ENCODE peak calls at places on chromosomes 7 and 10, in five cellular contexts. One of them, this sample, is unnamed.

GRCh38 chr7:21996641-21997040 is 50.9 kb upstream of the CDCA7L start:
- DNase-seq in T-helper 17 cell: no peak
- DNase-seq in tibial nerve: no peak
- DNase-seq in CD8-positive, alpha-beta memory T cell: no peak
- DNase-seq in neural progenitor cell: no peak
- DNase-seq in this sample: no peak

GRCh38 chr7:55532150-55532917 is 40.0 kb downstream of the VOPP1 start:
- DNase-seq in T-helper 17 cell: no peak
- DNase-seq in tibial nerve: no peak
- DNase-seq in CD8-positive, alpha-beta memory T cell: no peak
- DNase-seq in neural progenitor cell: no peak
- DNase-seq in this sample: no peak

GRCh38 chr10:46291817-46292572 is 5.2 kb downstream of the ANTXRL start:
- DNase-seq in T-helper 17 cell: no peak
- DNase-seq in tibial nerve: no peak
- DNase-seq in CD8-positive, alpha-beta memory T cell: no peak
- DNase-seq in neural progenitor cell: peak; percentile 24
- DNase-seq in this sample: peak; percentile 31

GRCh38 chr7:40608321-40609075 is 473.7 kb downstream of the SUGCT start:
- DNase-seq in T-helper 17 cell: no peak
- DNase-seq in tibial nerve: no peak
- DNase-seq in CD8-positive, alpha-beta memory T cell: no peak
- DNase-seq in neural progenitor cell: no peak
- DNase-seq in this sample: no peak

GRCh38 chr7:150900675-150901074 is 48.4 kb downstream of the AOC1 start:
- DNase-seq in T-helper 17 cell: no peak
- DNase-seq in tibial nerve: no peak
- DNase-seq in CD8-positive, alpha-beta memory T cell: no peak
- DNase-seq in neural progenitor cell: no peak
- DNase-seq in this sample: peak; percentile 33

GRCh38 chr7:133436014-133436428 is 183.1 kb downstream of the EXOC4 start:
- DNase-seq in T-helper 17 cell: no peak
- DNase-seq in tibial nerve: no peak
- DNase-seq in CD8-positive, alpha-beta memory T cell: no peak
- DNase-seq in neural progenitor cell: no peak
- DNase-seq in this sample: no peak

GRCh38 chr7:18495412-18496335 is at the start of gene HDAC9:
- DNase-seq in T-helper 17 cell: no peak
- DNase-seq in tibial nerve: no peak
- DNase-seq in CD8-positive, alpha-beta memory T cell: no peak
- DNase-seq in neural progenitor cell: peak; percentile 83
- DNase-seq in this sample: no peak

GRCh38 chr7:25062380-25062779 is 62.7 kb downstream of the CYCS start:
- DNase-seq in T-helper 17 cell: no peak
- DNase-seq in tibial nerve: no peak
- DNase-seq in CD8-positive, alpha-beta memory T cell: no peak
- DNase-seq in neural progenitor cell: no peak
- DNase-seq in this sample: no peak

GRCh38 chr10:72730462-72730861 is 38.5 kb downstream of the MCU start:
- DNase-seq in T-helper 17 cell: no peak
- DNase-seq in tibial nerve: no peak
- DNase-seq in CD8-positive, alpha-beta memory T cell: no peak
- DNase-seq in neural progenitor cell: no peak
- DNase-seq in this sample: no peak

GRCh38 chr10:60654813-60655464 is 123.3 kb upstream of the CDK1 start:
- DNase-seq in T-helper 17 cell: no peak
- DNase-seq in tibial nerve: no peak
- DNase-seq in CD8-positive, alpha-beta memory T cell: no peak
- DNase-seq in neural progenitor cell: no peak
- DNase-seq in this sample: no peak

GRCh38 chr10:79165068-79165467 is 96.3 kb downstream of the ZMIZ1 start:
- DNase-seq in T-helper 17 cell: no peak
- DNase-seq in tibial nerve: no peak
- DNase-seq in CD8-positive, alpha-beta memory T cell: no peak
- DNase-seq in neural progenitor cell: no peak
- DNase-seq in this sample: no peak

GRCh38 chr10:8794860-8795259 is 740.4 kb downstream of the GATA3 start:
- DNase-seq in T-helper 17 cell: no peak
- DNase-seq in tibial nerve: no peak
- DNase-seq in CD8-positive, alpha-beta memory T cell: no peak
- DNase-seq in neural progenitor cell: no peak
- DNase-seq in this sample: no peak
- H3K9me3 ChIP-seq in T-helper 17 cell: no peaks in the 10 kb centered on the region
- H3K9me3 ChIP-seq in tibial nerve: no peaks in the 10 kb centered on the region
- H3K9me3 ChIP-seq in CD8-positive, alpha-beta memory T cell: no peaks in the 10 kb centered on the region
- H3K9me3 ChIP-seq in neural progenitor cell: no peaks in the 10 kb centered on the region
- H3K9me3 ChIP-seq in this sample: no peaks in the 10 kb centered on the region

DNA sequence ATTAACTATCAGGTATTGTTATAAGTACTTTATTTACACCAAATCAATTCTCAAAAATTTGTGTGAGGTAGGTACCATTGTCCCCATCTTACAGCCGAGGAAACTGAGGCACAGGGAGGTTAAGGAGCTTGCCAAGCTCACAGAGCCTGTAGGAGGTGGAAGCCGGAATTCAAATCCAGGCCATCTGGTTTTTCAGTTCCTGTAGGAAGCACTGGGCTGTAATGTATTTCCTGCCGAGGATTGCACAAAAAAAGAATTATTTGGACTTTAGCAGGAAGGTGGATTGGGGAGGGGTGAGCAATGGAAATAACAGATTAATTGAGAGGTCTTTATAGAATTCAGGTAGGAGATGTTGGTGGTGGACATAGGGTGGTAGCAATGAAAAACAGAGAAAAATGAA is 315.3 kb upstream of the AUTS2 start:
- DNase-seq in T-helper 17 cell: no peak
- DNase-seq in tibial nerve: no peak
- DNase-seq in CD8-positive, alpha-beta memory T cell: no peak
- DNase-seq in neural progenitor cell: no peak
- DNase-seq in this sample: no peak
- H3K9me3 ChIP-seq in T-helper 17 cell: no peaks in the 10 kb centered on the region
- H3K9me3 ChIP-seq in tibial nerve: no peaks in the 10 kb centered on the region
- H3K9me3 ChIP-seq in CD8-positive, alpha-beta memory T cell: no peaks in the 10 kb centered on the region
- H3K9me3 ChIP-seq in neural progenitor cell: no peaks in the 10 kb centered on the region
- H3K9me3 ChIP-seq in this sample: no peaks in the 10 kb centered on the region

GRCh38 chr10:129048513-129048912 is 418.5 kb upstream of the MGMT start:
- DNase-seq in T-helper 17 cell: no peak
- DNase-seq in tibial nerve: no peak
- DNase-seq in CD8-positive, alpha-beta memory T cell: no peak
- DNase-seq in neural progenitor cell: no peak
- DNase-seq in this sample: no peak
- H3K9me3 ChIP-seq in T-helper 17 cell: no peaks in the 10 kb centered on the region
- H3K9me3 ChIP-seq in tibial nerve: no peaks in the 10 kb centered on the region
- H3K9me3 ChIP-seq in CD8-positive, alpha-beta memory T cell: no peaks in the 10 kb centered on the region
- H3K9me3 ChIP-seq in neural progenitor cell: no peaks in the 10 kb centered on the region
- H3K9me3 ChIP-seq in this sample: no peaks in the 10 kb centered on the region

GRCh38 chr7:5467645-5468044 is 44.0 kb upstream of the TNRC18 start:
- DNase-seq in T-helper 17 cell: no peak
- DNase-seq in tibial nerve: no peak
- DNase-seq in CD8-positive, alpha-beta memory T cell: no peak
- DNase-seq in neural progenitor cell: no peak
- DNase-seq in this sample: no peak
- H3K9me3 ChIP-seq in T-helper 17 cell: no peaks in the 10 kb centered on the region
- H3K9me3 ChIP-seq in tibial nerve: no peaks in the 10 kb centered on the region
- H3K9me3 ChIP-seq in CD8-positive, alpha-beta memory T cell: no peaks in the 10 kb centered on the region
- H3K9me3 ChIP-seq in neural progenitor cell: no peaks in the 10 kb centered on the region
- H3K9me3 ChIP-seq in this sample: no peaks in the 10 kb centered on the region

GRCh38 chr7:157944051-157944450 is 607.2 kb downstream of the DNAJB6 start:
- DNase-seq in T-helper 17 cell: no peak
- DNase-seq in tibial nerve: no peak
- DNase-seq in CD8-positive, alpha-beta memory T cell: no peak
- DNase-seq in neural progenitor cell: no peak
- DNase-seq in this sample: no peak

GRCh38 chr7:157947504-157947903 is 610.7 kb downstream of the DNAJB6 start:
- DNase-seq in T-helper 17 cell: no peak
- DNase-seq in tibial nerve: no peak
- DNase-seq in CD8-positive, alpha-beta memory T cell: no peak
- DNase-seq in neural progenitor cell: no peak
- DNase-seq in this sample: no peak

GRCh38 chr7:157944734-157945291 is 608.0 kb downstream of the DNAJB6 start:
- DNase-seq in T-helper 17 cell: no peak
- DNase-seq in tibial nerve: no peak
- DNase-seq in CD8-positive, alpha-beta memory T cell: no peak
- DNase-seq in neural progenitor cell: no peak
- DNase-seq in this sample: no peak

GRCh38 chr7:157945401-157945800 is 608.6 kb downstream of the DNAJB6 start:
- DNase-seq in T-helper 17 cell: no peak
- DNase-seq in tibial nerve: no peak
- DNase-seq in CD8-positive, alpha-beta memory T cell: no peak
- DNase-seq in neural progenitor cell: no peak
- DNase-seq in this sample: no peak

DNA sequence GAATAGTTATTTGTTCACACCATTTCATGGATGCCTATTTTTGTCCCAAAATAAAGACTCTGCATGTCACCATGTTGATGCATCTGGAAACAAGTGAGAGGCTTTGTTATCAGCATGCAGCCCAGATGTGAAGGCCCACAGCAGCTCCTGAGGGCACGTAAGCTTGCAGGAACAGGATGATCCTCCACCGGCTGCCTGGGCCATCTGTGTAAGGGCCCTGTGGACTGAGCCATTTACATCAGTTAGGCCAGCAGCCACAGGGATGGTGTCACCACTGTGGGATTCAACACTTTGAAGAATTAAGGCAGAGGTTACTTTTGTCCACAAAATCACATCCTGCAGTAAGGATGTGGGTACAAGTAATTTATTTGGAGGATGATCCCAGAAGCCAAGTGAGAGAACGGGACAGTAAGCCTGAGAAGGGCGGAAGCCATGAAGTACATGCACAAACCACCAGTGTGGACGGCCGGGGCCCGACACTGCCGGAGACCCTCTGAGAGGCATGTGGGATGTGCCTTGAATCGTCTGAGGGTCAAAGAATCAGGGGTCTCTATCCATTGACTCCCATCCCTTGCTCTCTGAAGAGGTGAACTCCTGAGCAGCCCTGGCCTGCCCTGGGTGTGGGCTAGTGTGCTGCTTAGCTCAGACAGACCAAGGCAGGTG is 609.7 kb downstream of the DNAJB6 start:
- DNase-seq in T-helper 17 cell: no peak
- DNase-seq in tibial nerve: no peak
- DNase-seq in CD8-positive, alpha-beta memory T cell: no peak
- DNase-seq in neural progenitor cell: no peak
- DNase-seq in this sample: no peak
- H3K9me3 ChIP-seq in T-helper 17 cell: no peaks in the 10 kb centered on the region
- H3K9me3 ChIP-seq in tibial nerve: peaks cover 12% of the 10 kb centered on the region
- H3K9me3 ChIP-seq in CD8-positive, alpha-beta memory T cell: no peaks in the 10 kb centered on the region
- H3K9me3 ChIP-seq in neural progenitor cell: peaks cover 9% of the 10 kb centered on the region
- H3K9me3 ChIP-seq in this sample: no peaks in the 10 kb centered on the region

DNA sequence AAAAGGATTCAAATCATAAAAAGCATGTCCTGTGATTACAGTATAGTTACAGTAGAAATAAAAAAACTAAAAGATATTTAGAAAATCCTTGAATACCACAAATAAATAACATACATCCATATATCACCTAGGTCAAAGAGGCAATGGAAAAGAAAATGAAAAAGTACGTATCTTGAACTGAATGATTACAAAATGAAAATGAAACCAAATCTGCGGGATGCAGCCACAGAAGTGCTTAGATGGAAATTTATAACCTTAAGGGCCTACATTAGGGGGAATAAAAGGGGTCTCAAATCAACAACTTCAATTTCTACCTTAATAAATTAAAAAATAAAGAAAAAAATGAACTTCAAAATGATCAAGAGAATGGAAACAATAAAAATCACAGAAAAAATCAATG is 879.0 kb upstream of the CELF2 start:
- DNase-seq in T-helper 17 cell: no peak
- DNase-seq in tibial nerve: no peak
- DNase-seq in CD8-positive, alpha-beta memory T cell: peak; percentile 0
- DNase-seq in neural progenitor cell: no peak
- DNase-seq in this sample: no peak
- H3K9me3 ChIP-seq in T-helper 17 cell: no peaks in the 10 kb centered on the region
- H3K9me3 ChIP-seq in tibial nerve: no peaks in the 10 kb centered on the region
- H3K9me3 ChIP-seq in CD8-positive, alpha-beta memory T cell: no peaks in the 10 kb centered on the region
- H3K9me3 ChIP-seq in neural progenitor cell: no peaks in the 10 kb centered on the region
- H3K9me3 ChIP-seq in this sample: no peaks in the 10 kb centered on the region

DNA sequence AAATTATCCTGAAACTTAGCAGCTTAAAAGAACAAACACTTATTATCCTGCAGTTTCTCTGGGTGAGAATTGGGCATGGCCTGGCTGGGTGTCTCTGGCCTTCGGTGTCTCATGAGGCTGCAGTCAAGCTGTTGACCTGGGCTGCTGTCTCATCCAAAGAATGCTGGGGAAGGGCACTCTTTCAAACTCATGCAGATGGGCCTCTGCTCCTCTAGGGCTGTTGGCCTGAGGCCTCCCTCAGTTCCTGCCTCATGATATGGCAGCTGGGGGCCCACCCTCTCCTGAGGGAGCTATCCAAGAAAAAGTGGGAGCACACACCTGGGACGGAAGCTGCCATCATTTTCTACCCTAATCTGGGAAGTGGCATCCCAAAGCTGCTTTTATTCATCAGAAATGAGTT is 43.6 kb downstream of the DRGX start:
- DNase-seq in T-helper 17 cell: no peak
- DNase-seq in tibial nerve: no peak
- DNase-seq in CD8-positive, alpha-beta memory T cell: no peak
- DNase-seq in neural progenitor cell: no peak
- DNase-seq in this sample: no peak
- H3K9me3 ChIP-seq in T-helper 17 cell: peaks cover under 1% of the 10 kb centered on the region
- H3K9me3 ChIP-seq in tibial nerve: no peaks in the 10 kb centered on the region
- H3K9me3 ChIP-seq in CD8-positive, alpha-beta memory T cell: peaks cover 6% of the 10 kb centered on the region
- H3K9me3 ChIP-seq in neural progenitor cell: no peaks in the 10 kb centered on the region
- H3K9me3 ChIP-seq in this sample: no peaks in the 10 kb centered on the region

GRCh38 chr10:38102889-38103288 is 8.8 kb downstream of the ZNF37A start:
- DNase-seq in T-helper 17 cell: no peak
- DNase-seq in tibial nerve: no peak
- DNase-seq in CD8-positive, alpha-beta memory T cell: no peak
- DNase-seq in neural progenitor cell: no peak
- DNase-seq in this sample: no peak
- H3K9me3 ChIP-seq in T-helper 17 cell: peaks cover 9% of the 10 kb centered on the region
- H3K9me3 ChIP-seq in tibial nerve: peaks cover 81% of the 10 kb centered on the region
- H3K9me3 ChIP-seq in CD8-positive, alpha-beta memory T cell: peaks cover 10% of the 10 kb centered on the region
- H3K9me3 ChIP-seq in neural progenitor cell: peaks cover 22% of the 10 kb centered on the region
- H3K9me3 ChIP-seq in this sample: no peaks in the 10 kb centered on the region

This sample was measured in colonic mucosa.